ENCODE peak calls at places on chromosome 10, in eight cellular contexts. One of them, this sample, is unnamed.

GRCh38 chr10:12482586-12482985 is 133.2 kb downstream of the CAMK1D start:
- DNase-seq in psoas muscle: no peak
- DNase-seq in ascending aorta: no peak
- DNase-seq in GM12865: no peak
- DNase-seq in Panc1: no peak
- DNase-seq in fibroblast of pulmonary artery: no peak
- DNase-seq in left ventricle myocardium inferior: no peak
- DNase-seq in upper lobe of left lung: no peak
- DNase-seq in this sample: no peak

GRCh38 chr10:88042162-88043100 is 179.0 kb downstream of the PTEN start:
- DNase-seq in ascending aorta: no peak
- DNase-seq in upper lobe of left lung: peak
- DNase-seq in GM12865: no peak
- DNase-seq in psoas muscle: no peak
- DNase-seq in Panc1: no peak
- DNase-seq in fibroblast of pulmonary artery: peak
- DNase-seq in left ventricle myocardium inferior: no peak
- DNase-seq in this sample: no peak

GRCh38 chr10:62264702-62265436 is 3.8 kb downstream of the RTKN2 start:
- DNase-seq in upper lobe of left lung: peak
- DNase-seq in ascending aorta: no peak
- DNase-seq in GM12865: peak
- DNase-seq in fibroblast of pulmonary artery: peak
- DNase-seq in Panc1: peak
- DNase-seq in psoas muscle: no peak
- DNase-seq in left ventricle myocardium inferior: no peak
- DNase-seq in this sample: no peak

GRCh38 chr10:75841266-75841665 is 409.8 kb downstream of the LRMDA start:
- DNase-seq in Panc1: no peak
- DNase-seq in left ventricle myocardium inferior: no peak
- DNase-seq in GM12865: no peak
- DNase-seq in fibroblast of pulmonary artery: no peak
- DNase-seq in upper lobe of left lung: peak
- DNase-seq in psoas muscle: no peak
- DNase-seq in ascending aorta: no peak
- DNase-seq in this sample: no peak

GRCh38 chr10:85916999-85917573 is 449.5 kb downstream of the GRID1 start:
- DNase-seq in left ventricle myocardium inferior: no peak
- DNase-seq in upper lobe of left lung: no peak
- DNase-seq in Panc1: no peak
- DNase-seq in GM12865: no peak
- DNase-seq in ascending aorta: no peak
- DNase-seq in fibroblast of pulmonary artery: no peak
- DNase-seq in psoas muscle: no peak
- DNase-seq in this sample: no peak

GRCh38 chr10:122567056-122567660 is 6.6 kb downstream of the DMBT1 start:
- DNase-seq in fibroblast of pulmonary artery: peak
- DNase-seq in ascending aorta: no peak
- DNase-seq in GM12865: peak
- DNase-seq in upper lobe of left lung: no peak
- DNase-seq in Panc1: no peak
- DNase-seq in psoas muscle: no peak
- DNase-seq in left ventricle myocardium inferior: no peak
- DNase-seq in this sample: no peak

GRCh38 chr10:132122097-132122861 is 56.5 kb downstream of the JAKMIP3 start:
- DNase-seq in Panc1: no peak
- DNase-seq in GM12865: no peak
- DNase-seq in left ventricle myocardium inferior: no peak
- DNase-seq in fibroblast of pulmonary artery: no peak
- DNase-seq in ascending aorta: no peak
- DNase-seq in upper lobe of left lung: no peak
- DNase-seq in psoas muscle: peak
- DNase-seq in this sample: no peak

GRCh38 chr10:68560916-68561691 is 967 bp downstream of the TET1 start:
- DNase-seq in psoas muscle: peak
- DNase-seq in fibroblast of pulmonary artery: no peak
- DNase-seq in ascending aorta: no peak
- DNase-seq in GM12865: no peak
- DNase-seq in upper lobe of left lung: no peak
- DNase-seq in Panc1: no peak
- DNase-seq in left ventricle myocardium inferior: peak
- DNase-seq in this sample: peak

GRCh38 chr10:12707461-12708185 is 293.9 kb downstream of the CCDC3 start:
- DNase-seq in GM12865: peak
- DNase-seq in psoas muscle: no peak
- DNase-seq in upper lobe of left lung: no peak
- DNase-seq in fibroblast of pulmonary artery: peak
- DNase-seq in ascending aorta: no peak
- DNase-seq in Panc1: no peak
- DNase-seq in left ventricle myocardium inferior: no peak
- DNase-seq in this sample: no peak

GRCh38 chr10:3666525-3667302 is 118.3 kb downstream of the KLF6 start:
- DNase-seq in Panc1: no peak
- DNase-seq in ascending aorta: no peak
- DNase-seq in upper lobe of left lung: peak
- DNase-seq in left ventricle myocardium inferior: peak
- DNase-seq in GM12865: no peak
- DNase-seq in psoas muscle: no peak
- DNase-seq in fibroblast of pulmonary artery: no peak
- DNase-seq in this sample: no peak

GRCh38 chr10:110401401-110402076 is 96.2 kb upstream of the DUSP5 start:
- DNase-seq in GM12865: no peak
- DNase-seq in psoas muscle: no peak
- DNase-seq in ascending aorta: no peak
- DNase-seq in upper lobe of left lung: no peak
- DNase-seq in left ventricle myocardium inferior: no peak
- DNase-seq in Panc1: no peak
- DNase-seq in fibroblast of pulmonary artery: no peak
- DNase-seq in this sample: no peak

GRCh38 chr10:96690755-96691730 is 29.3 kb downstream of the PIK3AP1 start:
- DNase-seq in ascending aorta: no peak
- DNase-seq in upper lobe of left lung: no peak
- DNase-seq in fibroblast of pulmonary artery: no peak
- DNase-seq in GM12865: peak
- DNase-seq in left ventricle myocardium inferior: no peak
- DNase-seq in Panc1: no peak
- DNase-seq in psoas muscle: no peak
- DNase-seq in this sample: no peak
- TF ChIP-seq CTCF in ascending aorta: no peak
- TF ChIP-seq CTCF in upper lobe of left lung: no peak
- TF ChIP-seq CTCF in fibroblast of pulmonary artery: no peak
- TF ChIP-seq CTCF in GM12865: peak
- TF ChIP-seq CTCF in left ventricle myocardium inferior: no peak
- TF ChIP-seq CTCF in Panc1: no peak
- TF ChIP-seq CTCF in psoas muscle: no peak
- TF ChIP-seq CTCF in this sample: no peak

GRCh38 chr10:57333880-57334279 is 933.8 kb downstream of the IPMK start:
- DNase-seq in fibroblast of pulmonary artery: no peak
- DNase-seq in ascending aorta: no peak
- DNase-seq in psoas muscle: no peak
- DNase-seq in left ventricle myocardium inferior: no peak
- DNase-seq in GM12865: no peak
- DNase-seq in Panc1: no peak
- DNase-seq in upper lobe of left lung: no peak
- DNase-seq in this sample: no peak
- TF ChIP-seq CTCF in fibroblast of pulmonary artery: no peak
- TF ChIP-seq CTCF in ascending aorta: no peak
- TF ChIP-seq CTCF in psoas muscle: no peak
- TF ChIP-seq CTCF in left ventricle myocardium inferior: no peak
- TF ChIP-seq CTCF in GM12865: no peak
- TF ChIP-seq CTCF in Panc1: no peak
- TF ChIP-seq CTCF in upper lobe of left lung: no peak
- TF ChIP-seq CTCF in this sample: peak

GRCh38 chr10:79067241-79068202 is 1.2 kb upstream of the ZMIZ1 start:
- DNase-seq in psoas muscle: peak
- DNase-seq in Panc1: no peak
- DNase-seq in ascending aorta: no peak
- DNase-seq in fibroblast of pulmonary artery: peak
- DNase-seq in GM12865: peak
- DNase-seq in left ventricle myocardium inferior: peak
- DNase-seq in upper lobe of left lung: peak
- DNase-seq in this sample: peak

GRCh38 chr10:79065853-79066252 is 2.9 kb upstream of the ZMIZ1 start:
- DNase-seq in left ventricle myocardium inferior: no peak
- DNase-seq in ascending aorta: no peak
- DNase-seq in Panc1: no peak
- DNase-seq in psoas muscle: peak
- DNase-seq in upper lobe of left lung: no peak
- DNase-seq in GM12865: no peak
- DNase-seq in fibroblast of pulmonary artery: no peak
- DNase-seq in this sample: no peak

GRCh38 chr10:79068203-79068561 is 584 bp upstream of the ZMIZ1 start:
- DNase-seq in psoas muscle: no peak
- DNase-seq in fibroblast of pulmonary artery: peak
- DNase-seq in Panc1: no peak
- DNase-seq in left ventricle myocardium inferior: no peak
- DNase-seq in GM12865: peak
- DNase-seq in upper lobe of left lung: no peak
- DNase-seq in ascending aorta: no peak
- DNase-seq in this sample: no peak

GRCh38 chr10:79065091-79065551 is 3.6 kb upstream of the ZMIZ1 start:
- DNase-seq in fibroblast of pulmonary artery: no peak
- DNase-seq in psoas muscle: peak
- DNase-seq in ascending aorta: no peak
- DNase-seq in Panc1: no peak
- DNase-seq in left ventricle myocardium inferior: no peak
- DNase-seq in GM12865: no peak
- DNase-seq in upper lobe of left lung: no peak
- DNase-seq in this sample: no peak

GRCh38 chr10:79066460-79067240 is 2.1 kb upstream of the ZMIZ1 start:
- DNase-seq in fibroblast of pulmonary artery: peak
- DNase-seq in Panc1: no peak
- DNase-seq in psoas muscle: peak
- DNase-seq in left ventricle myocardium inferior: no peak
- DNase-seq in GM12865: no peak
- DNase-seq in ascending aorta: no peak
- DNase-seq in upper lobe of left lung: no peak
- DNase-seq in this sample: no peak
- TF ChIP-seq CTCF in fibroblast of pulmonary artery: peak
- TF ChIP-seq CTCF in Panc1: no peak
- TF ChIP-seq CTCF in psoas muscle: peak
- TF ChIP-seq CTCF in left ventricle myocardium inferior: peak
- TF ChIP-seq CTCF in GM12865: no peak
- TF ChIP-seq CTCF in ascending aorta: peak
- TF ChIP-seq CTCF in upper lobe of left lung: no peak
- TF ChIP-seq CTCF in this sample: peak

DNA sequence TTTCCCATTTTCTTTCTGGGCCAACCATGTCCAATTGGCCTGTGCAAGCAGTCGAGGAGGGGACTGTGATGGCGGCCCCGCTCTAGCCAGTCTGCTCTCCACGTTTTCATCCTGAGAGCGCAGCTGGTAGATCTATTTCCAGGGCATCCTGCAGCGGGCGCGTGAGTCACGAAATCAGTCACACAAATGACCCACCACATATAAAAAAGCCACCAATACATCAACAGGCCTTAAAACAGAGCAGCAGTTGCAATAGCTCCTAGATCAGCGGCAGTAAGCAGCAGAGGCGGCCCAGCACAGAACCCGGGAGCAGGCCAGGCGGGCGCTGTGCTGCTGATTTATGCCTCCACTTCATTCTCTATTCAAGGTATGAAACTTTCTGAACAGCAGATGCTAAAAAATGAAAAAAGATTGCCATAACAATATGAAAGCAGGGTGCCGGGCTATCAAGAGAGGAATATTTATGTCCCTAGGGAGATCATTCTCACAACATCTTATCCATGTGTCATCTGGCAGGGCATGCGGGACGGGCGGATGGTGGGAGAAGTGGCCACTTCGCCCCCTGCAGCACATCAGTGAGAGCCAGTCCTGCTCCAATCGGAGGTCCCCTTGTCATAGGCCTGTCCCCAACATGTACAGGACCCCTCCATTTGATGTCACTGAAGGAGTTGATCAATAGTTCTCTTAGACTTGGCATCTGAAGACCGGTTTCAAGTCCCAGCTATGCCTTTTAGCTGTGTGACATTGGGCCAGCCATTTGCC is 98.0 kb upstream of the GPR26 start:
- DNase-seq in Panc1: no peak
- DNase-seq in GM12865: no peak
- DNase-seq in fibroblast of pulmonary artery: no peak
- DNase-seq in psoas muscle: no peak
- DNase-seq in left ventricle myocardium inferior: no peak
- DNase-seq in ascending aorta: no peak
- DNase-seq in upper lobe of left lung: no peak
- DNase-seq in this sample: peak
- TF ChIP-seq CTCF in Panc1: no peak
- TF ChIP-seq CTCF in GM12865: no peak
- TF ChIP-seq CTCF in fibroblast of pulmonary artery: no peak
- TF ChIP-seq CTCF in psoas muscle: no peak
- TF ChIP-seq CTCF in left ventricle myocardium inferior: no peak
- TF ChIP-seq CTCF in ascending aorta: no peak
- TF ChIP-seq CTCF in upper lobe of left lung: no peak
- TF ChIP-seq CTCF in this sample: no peak

GRCh38 chr10:31468536-31468859 is 149.5 kb downstream of the ZEB1 start:
- DNase-seq in upper lobe of left lung: no peak
- DNase-seq in Panc1: no peak
- DNase-seq in psoas muscle: no peak
- DNase-seq in fibroblast of pulmonary artery: no peak
- DNase-seq in left ventricle myocardium inferior: no peak
- DNase-seq in ascending aorta: no peak
- DNase-seq in GM12865: no peak
- DNase-seq in this sample: no peak
- TF ChIP-seq CTCF in upper lobe of left lung: no peak
- TF ChIP-seq CTCF in Panc1: peak
- TF ChIP-seq CTCF in psoas muscle: no peak
- TF ChIP-seq CTCF in fibroblast of pulmonary artery: no peak
- TF ChIP-seq CTCF in left ventricle myocardium inferior: no peak
- TF ChIP-seq CTCF in ascending aorta: no peak
- TF ChIP-seq CTCF in GM12865: no peak
- TF ChIP-seq CTCF in this sample: no peak

This sample was measured in type B pancreatic cell.